ENCODE peak calls at places on chromosomes 13 and 19, in seven cellular contexts. Z is endothelial cell of umbilical vein, M is stomach, P is mucosa of descending colon, X is upper lobe of right lung, I is GM23248, H is fibroblast of lung. D is an unnamed sample.
A peak's percentile ranks its signal among the peaks of the same experiment; 100 is the strongest.

GRCh38 chr19:36049080-36049698 is 4.9 kb downstream of the THAP8 start:
- DNase-seq in Z (no peak), M (no peak), P (no peak), X (no peak), I (no peak), H (no peak), D (no peak)

GRCh38 chr13:35720690-35721554 is 244.4 kb upstream of the MAB21L1 start:
- DNase-seq in Z (peak; percentile 47), M (peak; percentile 49), P (peak; percentile 53), X (no peak), I (peak; percentile 75), H (peak; percentile 53), D (peak; percentile 71)

GRCh38 chr13:93169980-93170379 is 56.6 kb upstream of the GPC6 start:
- DNase-seq in Z (no peak), M (no peak), P (no peak), X (no peak), I (peak; percentile 89), H (peak; percentile 47), D (peak; percentile 53)

GRCh38 chr19:14509382-14509781 is 8.8 kb downstream of the DNAJB1 start:
- DNase-seq in Z (no peak), M (no peak), P (no peak), X (no peak), I (no peak), H (no peak), D (no peak)

GRCh38 chr13:109955598-109955997 is 169.2 kb upstream of the IRS2 start:
- DNase-seq in Z (no peak), M (no peak), P (no peak), X (no peak), I (peak; percentile 37), H (peak; percentile 53), D (no peak)

GRCh38 chr19:33285441-33285927 is 16.9 kb downstream of the CEBPA start:
- DNase-seq in Z (no peak), M (peak; percentile 47), P (peak; percentile 59), X (no peak), I (no peak), H (no peak), D (no peak)

GRCh38 chr13:45372189-45373115 is 31.5 kb upstream of the TPT1 start:
- DNase-seq in Z (peak; percentile 31), M (no peak), P (no peak), X (no peak), I (no peak), H (peak; percentile 23), D (no peak)

GRCh38 chr19:8367327-8368001 is 3.5 kb downstream of the ANGPTL4 start:
- DNase-seq in Z (peak; percentile 96), M (peak; percentile 96), P (peak; percentile 82), X (peak; percentile 87), I (peak; percentile 92), H (peak; percentile 98), D (peak; percentile 60)

GRCh38 chr19:3360494-3361383 is 5.6 kb upstream of the NFIC start:
- DNase-seq in Z (peak; percentile 47), M (peak; percentile 66), P (peak; percentile 79), X (peak; percentile 89), I (peak; percentile 76), H (no peak), D (peak; percentile 56)

GRCh38 chr13:95624020-95624419 is 20.5 kb downstream of the DZIP1 start:
- DNase-seq in Z (peak; percentile 50), M (no peak), P (no peak), X (no peak), I (peak; percentile 73), H (peak; percentile 72), D (peak; percentile 71)

GRCh38 chr13:35163674-35164073 is 221.6 kb downstream of the NBEA start:
- DNase-seq in Z (no peak), M (no peak), P (no peak), X (no peak), I (no peak), H (no peak), D (no peak)

GRCh38 chr19:46351241-46352041 is 4.6 kb downstream of the PPP5C start:
- DNase-seq in Z (peak; percentile 70), M (peak; percentile 81), P (peak; percentile 53), X (peak; percentile 90), I (peak; percentile 85), H (peak; percentile 71), D (peak; percentile 77)

GRCh38 chr13:105220063-105220462 is 1315.4 kb downstream of the EFNB2 start:
- DNase-seq in Z (no peak), M (no peak), P (no peak), X (no peak), I (no peak), H (peak; percentile 56), D (peak; percentile 30)

GRCh38 chr19:1865172-1866010 is 2.0 kb upstream of the KLF16 start:
- DNase-seq in Z (no peak), M (no peak), P (no peak), X (no peak), I (no peak), H (no peak), D (no peak)

GRCh38 chr13:48094781-48095502 is at the start of gene MED4:
- DNase-seq in Z (peak; percentile 95), M (peak; percentile 96), P (peak; percentile 98), X (peak; percentile 98), I (peak; percentile 97), H (peak; percentile 94), D (peak; percentile 93)

GRCh38 chr13:93956416-93956815 is 523.1 kb downstream of the DCT start:
- DNase-seq in Z (no peak), M (no peak), P (no peak), X (no peak), I (no peak), H (peak; percentile 49), D (no peak)

GRCh38 chr19:17706750-17707181 is 12.5 kb upstream of the MAP1S start:
- DNase-seq in Z (peak; percentile 39), M (no peak), P (no peak), X (no peak), I (peak; percentile 60), H (peak; percentile 19), D (peak; percentile 26)

GRCh38 chr13:100565291-100565690 is 23.3 kb downstream of the GGACT start:
- DNase-seq in Z (no peak), M (no peak), P (no peak), X (no peak), I (no peak), H (no peak), D (no peak)

GRCh38 chr19:47315125-47315821 is 5.6 kb downstream of the C5AR1 start:
- DNase-seq in Z (peak; percentile 11), M (peak; percentile 44), P (no peak), X (peak; percentile 80), I (peak; percentile 98), H (peak; percentile 99), D (peak; percentile 94)

GRCh38 chr19:55284405-55285058 is 735 bp downstream of the BRSK1 start:
- DNase-seq in Z (no peak), M (no peak), P (no peak), X (no peak), I (no peak), H (no peak), D (no peak)
- H3K4me3 ChIP-seq in Z (no peak overlapping the region), M (peak overlapping the region; percentile 47), P (no peak overlapping the region), X (no peak overlapping the region), I (peak overlapping the region; percentile 68), H (peak overlapping the region; percentile 47), D (peak overlapping the region; percentile 98)

DNA sequence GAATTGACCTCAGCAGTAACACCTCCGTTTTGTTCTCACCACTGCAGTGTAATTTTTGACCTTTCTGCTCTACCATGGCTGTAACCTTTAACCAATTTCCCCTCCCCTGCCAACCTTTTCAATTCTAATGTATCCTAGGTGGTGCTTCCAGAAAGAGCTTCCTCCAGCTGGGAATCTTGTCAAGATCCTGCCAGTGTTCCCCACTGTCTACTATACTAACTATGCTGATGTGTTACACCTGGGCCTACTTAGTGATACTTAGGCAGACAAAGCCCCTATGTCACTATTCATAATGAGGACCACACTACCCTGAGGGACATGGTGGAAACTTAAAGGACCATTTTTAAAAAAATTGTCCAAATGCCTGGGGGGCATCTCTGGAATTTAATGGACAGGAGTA is 41.0 kb downstream of the MBNL2 start:
- DNase-seq in Z (no peak), M (no peak), P (no peak), X (no peak), I (no peak), H (no peak), D (no peak)
- H3K4me1 ChIP-seq in Z (peaks cover 77% of the 10 kb centered on the region), M (peaks cover 86% of the 10 kb centered on the region), P (peaks cover 5% of the 10 kb centered on the region), X (peaks cover 65% of the 10 kb centered on the region), I (peaks cover 30% of the 10 kb centered on the region), H (peaks cover 30% of the 10 kb centered on the region), D (peaks cover 48% of the 10 kb centered on the region)

GRCh38 chr13:97977376-97977705 is 23.9 kb downstream of the IPO5 start:
- DNase-seq in Z (peak; percentile 53), M (no peak), P (no peak), X (no peak), I (no peak), H (peak; percentile 28), D (peak; percentile 11)

GRCh38 chr13:97977982-97978381 is 24.5 kb downstream of the IPO5 start:
- DNase-seq in Z (no peak), M (no peak), P (no peak), X (no peak), I (peak; percentile 4), H (no peak), D (no peak)

GRCh38 chr13:97982286-97982685 is 28.8 kb downstream of the IPO5 start:
- DNase-seq in Z (peak; percentile 64), M (no peak), P (no peak), X (no peak), I (peak; percentile 43), H (peak; percentile 16), D (no peak)

GRCh38 chr13:97978661-97979450 is 25.4 kb downstream of the IPO5 start:
- DNase-seq in Z (peak; percentile 75), M (no peak), P (no peak), X (no peak), I (peak; percentile 64), H (peak; percentile 47), D (peak; percentile 16)

DNA sequence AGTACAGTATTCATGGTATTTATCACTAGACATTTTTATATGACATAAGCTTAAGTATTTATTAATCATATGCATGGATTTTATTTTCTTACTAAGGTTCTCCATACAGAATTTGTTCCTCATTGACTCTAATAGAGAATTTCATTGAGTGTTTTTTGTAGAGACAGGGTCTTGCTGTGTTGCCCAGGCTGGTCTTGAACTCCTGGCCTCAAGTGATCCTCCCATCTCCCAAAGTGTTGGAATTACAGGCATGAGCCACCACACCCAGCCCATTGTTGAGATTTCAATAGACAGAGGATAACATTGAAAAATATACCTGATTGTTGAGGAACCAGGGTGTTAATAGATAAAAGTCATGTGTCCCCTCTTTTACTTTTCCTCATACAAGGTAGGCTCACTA is 26.1 kb downstream of the IPO5 start:
- DNase-seq in Z (no peak), M (no peak), P (no peak), X (no peak), I (no peak), H (no peak), D (no peak)
- H3K4me3 ChIP-seq in Z (no peak overlapping the region), M (no peak overlapping the region), P (no peak overlapping the region), X (no peak overlapping the region), I (peak overlapping the region; percentile 93), H (no peak overlapping the region), D (no peak overlapping the region)

DNA sequence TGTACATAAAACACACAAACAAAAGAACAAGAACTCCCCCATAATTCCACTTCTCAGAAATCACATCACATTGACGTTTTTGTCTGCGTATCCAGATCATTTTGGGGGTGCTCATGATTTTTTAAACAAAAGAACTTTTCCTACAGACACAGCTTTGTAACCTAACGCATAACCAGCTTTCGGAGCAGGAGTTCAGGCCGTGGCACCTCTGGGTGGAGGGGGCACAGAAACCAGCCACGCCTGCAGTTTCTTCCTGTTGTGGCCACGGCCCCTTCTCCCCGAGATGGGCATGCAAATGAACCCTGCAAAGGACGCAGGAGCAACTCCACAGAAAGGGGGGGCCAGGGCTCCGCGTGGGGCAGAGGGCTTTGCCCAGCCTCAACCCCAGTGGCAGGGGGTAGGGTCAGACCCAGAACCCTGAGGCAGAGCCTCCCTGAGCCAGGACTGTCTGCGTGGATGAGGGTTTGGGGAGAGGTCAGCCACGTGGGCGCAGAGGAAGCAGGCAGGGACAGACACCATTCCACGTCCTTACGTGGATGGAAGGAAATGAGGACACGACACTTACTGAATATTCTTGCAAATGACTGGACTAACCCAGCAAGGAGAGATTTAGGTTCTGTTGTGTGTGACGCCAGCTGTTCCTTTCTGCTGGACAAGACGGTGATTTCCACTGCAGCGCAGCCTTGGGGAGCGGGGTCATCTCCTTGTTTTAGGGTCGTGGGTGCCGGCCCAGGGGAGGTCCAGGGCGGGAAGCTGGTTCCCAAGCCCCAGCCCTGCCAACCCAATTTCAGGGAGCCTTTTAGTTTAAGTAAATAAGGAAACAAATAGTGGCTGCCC is 64.3 kb downstream of the RASA3 start:
- DNase-seq in Z (no peak), M (no peak), P (peak; percentile 61), X (peak; percentile 64), I (no peak), H (no peak), D (no peak)
- H3K4me1 ChIP-seq in Z (peaks cover 61% of the 10 kb centered on the region), M (peaks cover 60% of the 10 kb centered on the region), P (peaks cover 31% of the 10 kb centered on the region), X (peaks cover 58% of the 10 kb centered on the region), I (peaks cover 54% of the 10 kb centered on the region), H (peaks cover 49% of the 10 kb centered on the region), D (peaks cover 24% of the 10 kb centered on the region)

D was measured in cardiac muscle cell.